ENCODE peak calls at places on chromosomes 5 and 9, in nine cellular contexts. U, X, R, H, B, W, D, J and Y are unnamed samples.

GRCh38 chr9:76486151-76486550 is 27.2 kb downstream of the GCNT1 start:
- DNase-seq in D (no peak), B (no peak), J (no peak), R (no peak), W (no peak), X (no peak), U (no peak), H (no peak), Y (no peak)

GRCh38 chr9:134497283-134497860 is 144.2 kb upstream of the COL5A1 start:
- DNase-seq in X (no peak), W (no peak), U (no peak), H (no peak), D (no peak), B (no peak), R (no peak), J (peak), Y (no peak)

GRCh38 chr9:25703826-25704357 is 25.6 kb upstream of the TUSC1 start:
- DNase-seq in U (no peak), D (no peak), X (no peak), B (no peak), J (peak), H (no peak), R (no peak), W (no peak), Y (no peak)

GRCh38 chr5:161966544-161966943 is 101.0 kb upstream of the GABRG2 start:
- DNase-seq in W (no peak), X (no peak), U (no peak), J (peak), H (peak), B (no peak), R (no peak), D (no peak), Y (no peak)

GRCh38 chr9:98678244-98678842 is 30.4 kb downstream of the GABBR2 start:
- DNase-seq in R (no peak), D (peak), X (no peak), H (peak), J (peak), W (no peak), U (peak), B (no peak), Y (no peak)

GRCh38 chr5:102531506-102531905 is 32.7 kb upstream of the SLCO6A1 start:
- DNase-seq in J (peak), X (no peak), R (no peak), B (no peak), D (no peak), U (no peak), H (no peak), W (no peak), Y (no peak)

GRCh38 chr5:18281947-18282557 is 647.8 kb downstream of the TAF11L14 start:
- DNase-seq in H (peak), X (peak), U (no peak), R (no peak), J (peak), B (no peak), D (no peak), W (peak), Y (no peak)

GRCh38 chr9:9973062-9973461 is 639.7 kb downstream of the PTPRD start:
- DNase-seq in D (no peak), J (no peak), R (no peak), B (no peak), W (no peak), U (no peak), H (no peak), X (no peak), Y (no peak)

GRCh38 chr9:4984171-4984570 is 901 bp upstream of the JAK2 start:
- DNase-seq in X (no peak), R (no peak), J (no peak), W (no peak), U (no peak), B (no peak), H (no peak), D (no peak), Y (no peak)

GRCh38 chr5:42944989-42945388 is 95.1 kb downstream of the ANXA2R start:
- DNase-seq in R (no peak), U (no peak), H (peak), X (peak), B (no peak), J (peak), D (no peak), W (peak), Y (no peak)

GRCh38 chr9:16871358-16872151 is 1.1 kb upstream of the BNC2 start:
- DNase-seq in R (peak), B (no peak), X (peak), W (no peak), H (peak), J (peak), U (peak), D (peak), Y (no peak)

GRCh38 chr9:126624453-126624872 is 10.7 kb downstream of the LMX1B start:
- DNase-seq in J (no peak), R (no peak), U (no peak), X (no peak), W (no peak), H (no peak), B (no peak), D (no peak), Y (no peak)

GRCh38 chr9:69145148-69145547 is 28.9 kb upstream of the TJP2 start:
- DNase-seq in R (no peak), W (no peak), J (peak), X (no peak), B (no peak), H (no peak), D (no peak), U (no peak), Y (no peak)

GRCh38 chr5:81830602-81831001 is 79.7 kb upstream of the SSBP2 start:
- DNase-seq in B (no peak), W (no peak), X (no peak), J (no peak), R (no peak), D (no peak), H (no peak), U (no peak), Y (no peak)

GRCh38 chr9:37997636-37998374 is 71.2 kb downstream of the SHB start:
- DNase-seq in H (no peak), R (no peak), B (no peak), U (peak), W (no peak), J (no peak), D (peak), X (no peak), Y (no peak)

GRCh38 chr5:61498121-61498520 is 166.1 kb downstream of the ZSWIM6 start:
- DNase-seq in B (no peak), X (no peak), J (no peak), H (no peak), D (no peak), R (no peak), U (no peak), W (no peak), Y (no peak)

GRCh38 chr5:56561455-56561854 is 253.9 kb upstream of the MAP3K1 start:
- DNase-seq in U (no peak), X (no peak), H (no peak), D (no peak), B (no peak), J (no peak), W (no peak), R (no peak), Y (no peak)

GRCh38 chr9:132804576-132805295 is 73.3 kb downstream of the AK8 start:
- DNase-seq in R (peak), H (no peak), U (peak), B (no peak), W (no peak), X (no peak), D (peak), J (no peak), Y (no peak)

GRCh38 chr5:677131-678101 is 15.7 kb downstream of the TPPP start:
- DNase-seq in B (no peak), W (no peak), J (no peak), D (peak), X (no peak), H (no peak), U (no peak), R (peak), Y (no peak)

GRCh38 chr9:30846644-30847043 is 1537.8 kb upstream of the ACO1 start:
- DNase-seq in B (no peak), R (no peak), W (no peak), H (no peak), J (no peak), U (no peak), X (no peak), D (no peak), Y (no peak)

GRCh38 chr9:30851600-30851999 is 1532.8 kb upstream of the ACO1 start:
- DNase-seq in X (no peak), J (no peak), R (no peak), W (no peak), B (no peak), U (no peak), H (no peak), D (no peak), Y (no peak)
- TF ChIP-seq CTCF in X (no peak), J (no peak), R (no peak), W (no peak), B (no peak), U (no peak), H (no peak), D (no peak), Y (no peak)

GRCh38 chr5:66494437-66494836 is 101.8 kb upstream of the MAST4 start:
- DNase-seq in U (peak), J (no peak), W (no peak), B (no peak), H (peak), X (no peak), R (no peak), D (no peak), Y (no peak)
- TF ChIP-seq CTCF in U (no peak), J (no peak), W (no peak), B (no peak), H (no peak), X (peak), R (no peak), D (no peak), Y (no peak)

GRCh38 chr5:169300468-169301385 is at the start of gene SLIT3:
- DNase-seq in R (peak), U (peak), B (no peak), X (peak), W (peak), J (peak), D (peak), H (peak), Y (no peak)
- TF ChIP-seq CTCF in R (no peak), U (no peak), B (no peak), X (peak), W (no peak), J (no peak), D (no peak), H (no peak), Y (no peak)

GRCh38 chr5:171310334-171310815 is 1.3 kb downstream of the TLX3 start:
- DNase-seq in W (no peak), X (no peak), D (no peak), U (no peak), B (no peak), R (no peak), H (no peak), J (no peak), Y (no peak)
- TF ChIP-seq CTCF in W (no peak), X (no peak), D (no peak), U (no peak), B (no peak), R (no peak), H (no peak), J (no peak), Y (no peak)